ENCODE peak calls at places on chromosomes 11 and 22, in four cellular contexts. C is K562, J is H1, M is GM12878. E is an unnamed sample.

GRCh38 chr11:15114501-15115475 is at the start of gene INSC:
- DNase-seq in M (no peak), C (no peak), J (peak; percentile 58), E (no peak)

GRCh38 chr11:130609121-130610035 is 160.9 kb downstream of the ADAMTS15 start:
- DNase-seq in J (no peak), M (no peak), C (peak; percentile 45), E (no peak)

GRCh38 chr11:38543311-38543710 is 1945.3 kb upstream of the RAG2 start:
- DNase-seq in C (no peak), M (no peak), J (no peak), E (no peak)

GRCh38 chr11:91946397-91947090 is 278.1 kb upstream of the FAT3 start:
- DNase-seq in C (no peak), M (no peak), J (no peak), E (no peak)

GRCh38 chr11:116529681-116530080 is 243.1 kb downstream of the BUD13 start:
- DNase-seq in M (no peak), J (no peak), C (no peak), E (no peak)

GRCh38 chr11:87967459-87967858 is 207.8 kb downstream of the RAB38 start:
- DNase-seq in J (no peak), C (no peak), M (no peak), E (no peak)

GRCh38 chr22:48665286-48666010 is 1162.2 kb downstream of the BRD1 start:
- DNase-seq in J (no peak), M (no peak), C (no peak), E (no peak)

GRCh38 chr22:26234267-26234666 is 65.0 kb downstream of the SEZ6L start:
- DNase-seq in C (no peak), M (no peak), J (no peak), E (no peak)

GRCh38 chr22:44329179-44329796 is 16.5 kb upstream of the SHISAL1 start:
- DNase-seq in M (peak; percentile 32), C (no peak), J (no peak), E (no peak)

GRCh38 chr11:68020575-68020974 is 9.9 kb upstream of the NDUFS8 start:
- DNase-seq in C (no peak), J (peak; percentile 71), M (no peak), E (no peak)

GRCh38 chr11:6468712-6469495 is 4.8 kb downstream of the TRIM3 start:
- DNase-seq in J (peak; percentile 88), C (peak; percentile 90), M (peak; percentile 72), E (peak; percentile 57)

GRCh38 chr11:77172666-77172982 is 44.6 kb downstream of the MYO7A start:
- DNase-seq in C (peak; percentile 57), J (no peak), M (no peak), E (peak; percentile 7)

GRCh38 chr11:48110509-48110766 is 106.2 kb upstream of the OR4B1 start:
- DNase-seq in J (no peak), C (no peak), M (no peak), E (no peak)

GRCh38 chr11:71190551-71190950 is 61.8 kb downstream of the SHANK2 start:
- DNase-seq in C (no peak), J (no peak), M (no peak), E (no peak)

GRCh38 chr11:86629070-86629706 is 43.2 kb downstream of the ME3 start:
- DNase-seq in C (no peak), J (no peak), M (no peak), E (no peak)

GRCh38 chr11:75073459-75074190 is 23.1 kb downstream of the OR2AT4 start:
- DNase-seq in M (no peak), J (no peak), C (no peak), E (peak; percentile 7)

GRCh38 chr11:75077316-75077715 is 19.4 kb downstream of the OR2AT4 start:
- DNase-seq in C (no peak), M (no peak), J (no peak), E (no peak)

GRCh38 chr11:75079546-75079945 is 17.1 kb downstream of the OR2AT4 start:
- DNase-seq in J (no peak), C (no peak), M (no peak), E (no peak)

GRCh38 chr11:75082601-75083216 is 14.0 kb downstream of the OR2AT4 start:
- DNase-seq in M (no peak), C (no peak), J (no peak), E (no peak)

GRCh38 chr11:75078233-75078632 is 18.4 kb downstream of the OR2AT4 start:
- DNase-seq in J (no peak), C (no peak), M (no peak), E (no peak)
- TF ChIP-seq HDAC6 in J (no peak), C (no peak), M (no peak), E (no peak)

DNA sequence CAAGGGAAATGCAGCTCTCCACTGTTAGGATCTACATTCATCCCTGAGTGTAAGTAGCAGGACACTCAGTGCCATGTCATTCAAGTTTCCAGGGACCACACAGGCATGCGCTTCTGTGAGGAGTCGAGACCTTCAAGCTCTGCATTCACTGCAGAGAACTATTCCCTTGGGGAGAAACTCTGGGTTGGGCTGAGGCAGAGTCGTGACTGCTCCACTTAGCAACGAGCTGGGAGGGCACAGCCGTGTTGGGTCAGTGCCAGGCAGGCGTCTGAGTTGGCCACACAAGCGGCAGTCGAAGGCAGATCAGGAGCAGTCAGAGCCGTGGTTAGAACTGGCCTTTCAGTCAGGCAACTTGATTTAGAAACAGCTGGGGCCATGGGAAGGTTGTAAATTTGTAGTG is 14.7 kb downstream of the MPEG1 start:
- DNase-seq in C (no peak), J (no peak), M (no peak), E (no peak)
- TF ChIP-seq TAF1 in C (no peak), J (no peak), M (no peak), E (no peak)

DNA sequence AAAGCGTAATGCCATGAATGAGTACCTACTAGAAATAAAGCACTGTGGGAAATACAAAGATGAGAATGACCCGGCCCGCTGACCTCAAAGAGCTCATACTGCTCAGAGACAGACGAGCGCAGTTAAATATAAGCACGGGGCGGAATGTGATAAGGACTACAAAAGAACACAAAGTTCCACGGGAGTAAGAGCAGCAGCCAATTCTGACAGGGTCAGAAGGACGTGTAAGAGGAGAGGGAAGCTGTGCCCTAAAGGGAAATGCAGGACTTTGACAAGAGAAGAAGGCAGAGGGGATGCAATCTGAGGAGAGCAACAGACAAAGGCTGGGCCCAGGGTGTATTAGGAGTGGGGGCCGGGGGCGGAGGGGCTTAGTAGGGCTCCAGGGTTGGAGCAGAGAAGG is 314.6 kb downstream of the LARGE1 start:
- DNase-seq in M (no peak), J (no peak), C (no peak), E (no peak)
- TF ChIP-seq HDAC6 in M (no peak), J (no peak), C (no peak), E (no peak)

GRCh38 chr11:14015711-14016110 is 53.2 kb downstream of the SPON1 start:
- DNase-seq in J (no peak), C (no peak), M (no peak), E (peak; percentile 67)
- TF ChIP-seq TAF1 in J (no peak), C (no peak), M (no peak), E (no peak)

GRCh38 chr11:117792241-117792640 is 4.8 kb downstream of the DSCAML1 start:
- DNase-seq in M (no peak), C (no peak), J (no peak), E (no peak)
- TF ChIP-seq HDAC6 in M (no peak), C (no peak), J (no peak), E (no peak)

GRCh38 chr11:95575517-95575916 is 214.1 kb downstream of the FAM76B start:
- DNase-seq in C (no peak), J (no peak), M (no peak), E (no peak)

GRCh38 chr11:95571861-95572260 is 217.7 kb downstream of the FAM76B start:
- DNase-seq in J (no peak), C (no peak), M (no peak), E (no peak)

GRCh38 chr11:95577716-95578460 is 211.7 kb downstream of the FAM76B start:
- DNase-seq in C (no peak), J (no peak), M (no peak), E (no peak)

GRCh38 chr11:95570845-95571244 is 218.7 kb downstream of the FAM76B start:
- DNase-seq in M (no peak), C (no peak), J (no peak), E (no peak)

DNA sequence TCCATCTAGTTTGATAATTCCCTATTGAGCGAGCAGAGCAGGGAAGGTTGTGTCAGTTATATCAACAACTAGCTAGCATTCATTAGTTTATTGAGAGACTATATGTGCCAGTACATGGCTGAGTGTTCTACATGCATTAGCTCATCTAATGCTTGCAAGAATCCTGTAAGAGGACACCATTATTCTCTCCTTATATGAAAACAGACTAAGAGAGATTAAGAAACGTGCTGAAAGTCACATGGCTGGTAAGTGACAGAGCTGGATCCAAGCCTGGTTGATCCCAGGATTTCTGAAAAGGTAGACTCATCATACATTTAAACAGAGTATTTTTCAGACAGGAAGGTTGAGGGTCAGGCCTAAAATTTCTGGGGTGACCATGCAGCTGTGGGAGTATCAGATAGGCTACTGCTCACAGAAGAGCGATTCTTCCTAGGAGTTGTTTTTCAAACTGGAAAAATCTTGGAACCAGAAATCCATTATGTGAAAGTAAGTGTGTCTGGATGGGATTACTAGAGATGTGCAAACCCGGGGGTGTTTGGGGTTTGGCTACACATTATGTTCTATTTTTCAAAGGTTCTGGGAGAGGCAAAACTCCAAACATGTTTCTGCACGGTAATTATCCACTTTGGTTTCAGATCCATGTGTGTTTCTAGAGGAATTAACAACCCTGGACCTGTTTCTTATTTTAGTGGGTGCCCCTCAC is 213.3 kb downstream of the FAM76B start:
- DNase-seq in J (no peak), M (no peak), C (no peak), E (no peak)
- TF ChIP-seq TAF1 in J (no peak), M (no peak), C (no peak), E (no peak)